ENCODE peak calls at places on chromosome 2, in seven cellular contexts. S, Z, J, E, K, L and G are unnamed samples.

GRCh38 chr2:160736148-160736547 is 242.5 kb upstream of the RBMS1 start:
- DNase-seq in K (no peak), J (no peak), S (no peak), Z (no peak), L (no peak), E (no peak), G (no peak)

GRCh38 chr2:98608962-98609604 is 694 bp downstream of the UNC50 start:
- DNase-seq in L (peak), J (no peak), K (no peak), E (peak), S (no peak), Z (no peak), G (no peak)

GRCh38 chr2:207279520-207279919 is 113.8 kb upstream of the KLF7 start:
- DNase-seq in K (no peak), J (no peak), S (no peak), Z (no peak), L (no peak), E (no peak), G (no peak)

GRCh38 chr2:234970467-234970866 is 18.6 kb downstream of the SH3BP4 start:
- DNase-seq in L (peak), K (no peak), E (peak), S (no peak), Z (no peak), J (peak), G (no peak)

GRCh38 chr2:33606622-33607021 is 7.5 kb upstream of the FAM98A start:
- DNase-seq in K (no peak), S (no peak), L (no peak), E (no peak), J (no peak), Z (no peak), G (no peak)

GRCh38 chr2:121480826-121481225 is 49.9 kb upstream of the RNU4ATAC start:
- DNase-seq in Z (no peak), S (no peak), J (no peak), L (no peak), K (no peak), E (no peak), G (no peak)

GRCh38 chr2:174492963-174493431 is 6.2 kb upstream of the GPR155 start:
- DNase-seq in K (no peak), S (no peak), Z (peak), E (no peak), J (no peak), L (no peak), G (no peak)

GRCh38 chr2:132439703-132440398 is 23.2 kb downstream of the GPR39 start:
- DNase-seq in S (no peak), J (no peak), L (peak), K (peak), E (no peak), Z (no peak), G (no peak)

GRCh38 chr2:216346781-216347180 is 25.5 kb downstream of the MARCHF4 start:
- DNase-seq in E (no peak), S (no peak), J (no peak), K (no peak), L (no peak), Z (no peak), G (no peak)

GRCh38 chr2:9990735-9991134 is 39.2 kb downstream of the GRHL1 start:
- DNase-seq in L (no peak), S (no peak), Z (no peak), K (no peak), E (no peak), J (no peak), G (peak)

GRCh38 chr2:179861777-179862117 is 335 bp upstream of the ZNF385B start:
- DNase-seq in S (no peak), E (peak), K (peak), L (no peak), Z (no peak), J (no peak), G (no peak)

GRCh38 chr2:196941398-196942078 is 15.0 kb upstream of the PGAP1 start:
- DNase-seq in Z (no peak), S (no peak), E (no peak), K (no peak), J (no peak), L (no peak), G (no peak)

GRCh38 chr2:215901796-215902195 is 111.6 kb downstream of the MREG start:
- DNase-seq in S (no peak), Z (no peak), K (no peak), L (no peak), E (no peak), J (no peak), G (no peak)

GRCh38 chr2:128451084-128451483 is 132.4 kb upstream of the HS6ST1 start:
- DNase-seq in L (no peak), E (no peak), J (no peak), K (no peak), S (no peak), Z (no peak), G (no peak)

GRCh38 chr2:9744256-9745004 is 98.8 kb upstream of the TAF1B start:
- DNase-seq in K (no peak), L (no peak), E (no peak), S (no peak), J (peak), Z (no peak), G (no peak)